ENCODE peak calls at places on chromosome 22, in nine cellular contexts. One of them, this sample, is unnamed.

GRCh38 chr22:39979048-39979447 is 15.7 kb upstream of the FAM83F start:
- DNase-seq in transverse colon: no peak
- DNase-seq in IMR-90: no peak
- DNase-seq in AG10803: no peak
- DNase-seq in PC-9: no peak
- DNase-seq in AG04449: no peak
- DNase-seq in stomach: no peak
- DNase-seq in CD4-positive, alpha-beta memory T cell: no peak
- DNase-seq in ovary: no peak
- DNase-seq in this sample: no peak

GRCh38 chr22:42621505-42622002 is 6.9 kb upstream of the POLDIP3 start:
- DNase-seq in transverse colon: peak; percentile 80
- DNase-seq in IMR-90: peak; percentile 61
- DNase-seq in AG10803: peak; percentile 80
- DNase-seq in PC-9: peak; percentile 70
- DNase-seq in AG04449: no peak
- DNase-seq in stomach: peak; percentile 78
- DNase-seq in CD4-positive, alpha-beta memory T cell: peak; percentile 52
- DNase-seq in ovary: peak; percentile 62
- DNase-seq in this sample: peak; percentile 37

GRCh38 chr22:27801197-27801615 is 350 bp downstream of the MN1 start:
- DNase-seq in transverse colon: peak; percentile 30
- DNase-seq in IMR-90: peak; percentile 41
- DNase-seq in AG10803: no peak
- DNase-seq in PC-9: peak; percentile 29
- DNase-seq in AG04449: no peak
- DNase-seq in stomach: peak; percentile 33
- DNase-seq in CD4-positive, alpha-beta memory T cell: peak; percentile 46
- DNase-seq in ovary: peak; percentile 45
- DNase-seq in this sample: no peak

GRCh38 chr22:17781319-17782031 is 7.2 kb upstream of the BID start:
- DNase-seq in transverse colon: no peak
- DNase-seq in IMR-90: peak; percentile 94
- DNase-seq in AG10803: peak; percentile 82
- DNase-seq in PC-9: peak; percentile 41
- DNase-seq in AG04449: peak; percentile 75
- DNase-seq in stomach: no peak
- DNase-seq in CD4-positive, alpha-beta memory T cell: peak; percentile 36
- DNase-seq in ovary: no peak
- DNase-seq in this sample: peak; percentile 81

GRCh38 chr22:50486561-50487289 is at the start of gene MIOX:
- DNase-seq in transverse colon: no peak
- DNase-seq in IMR-90: no peak
- DNase-seq in AG10803: peak; percentile 13
- DNase-seq in PC-9: no peak
- DNase-seq in AG04449: no peak
- DNase-seq in stomach: no peak
- DNase-seq in CD4-positive, alpha-beta memory T cell: no peak
- DNase-seq in ovary: no peak
- DNase-seq in this sample: no peak

GRCh38 chr22:50027639-50028537 is 15.3 kb upstream of the IL17REL start:
- DNase-seq in transverse colon: peak; percentile 8
- DNase-seq in IMR-90: peak; percentile 13
- DNase-seq in AG10803: no peak
- DNase-seq in PC-9: peak; percentile 86
- DNase-seq in AG04449: no peak
- DNase-seq in stomach: peak; percentile 87
- DNase-seq in CD4-positive, alpha-beta memory T cell: peak; percentile 46
- DNase-seq in ovary: no peak
- DNase-seq in this sample: no peak

GRCh38 chr22:50189849-50190181 is 4.1 kb downstream of the TRABD start:
- DNase-seq in transverse colon: peak; percentile 47
- DNase-seq in IMR-90: no peak
- DNase-seq in AG10803: peak; percentile 19
- DNase-seq in PC-9: no peak
- DNase-seq in AG04449: no peak
- DNase-seq in stomach: no peak
- DNase-seq in CD4-positive, alpha-beta memory T cell: no peak
- DNase-seq in ovary: no peak
- DNase-seq in this sample: no peak

GRCh38 chr22:20422271-20422958 is 15.2 kb downstream of the SCARF2 start:
- DNase-seq in transverse colon: no peak
- DNase-seq in IMR-90: peak; percentile 43
- DNase-seq in AG10803: peak; percentile 97
- DNase-seq in PC-9: no peak
- DNase-seq in AG04449: peak; percentile 38
- DNase-seq in stomach: no peak
- DNase-seq in CD4-positive, alpha-beta memory T cell: no peak
- DNase-seq in ovary: no peak
- DNase-seq in this sample: no peak

DNA sequence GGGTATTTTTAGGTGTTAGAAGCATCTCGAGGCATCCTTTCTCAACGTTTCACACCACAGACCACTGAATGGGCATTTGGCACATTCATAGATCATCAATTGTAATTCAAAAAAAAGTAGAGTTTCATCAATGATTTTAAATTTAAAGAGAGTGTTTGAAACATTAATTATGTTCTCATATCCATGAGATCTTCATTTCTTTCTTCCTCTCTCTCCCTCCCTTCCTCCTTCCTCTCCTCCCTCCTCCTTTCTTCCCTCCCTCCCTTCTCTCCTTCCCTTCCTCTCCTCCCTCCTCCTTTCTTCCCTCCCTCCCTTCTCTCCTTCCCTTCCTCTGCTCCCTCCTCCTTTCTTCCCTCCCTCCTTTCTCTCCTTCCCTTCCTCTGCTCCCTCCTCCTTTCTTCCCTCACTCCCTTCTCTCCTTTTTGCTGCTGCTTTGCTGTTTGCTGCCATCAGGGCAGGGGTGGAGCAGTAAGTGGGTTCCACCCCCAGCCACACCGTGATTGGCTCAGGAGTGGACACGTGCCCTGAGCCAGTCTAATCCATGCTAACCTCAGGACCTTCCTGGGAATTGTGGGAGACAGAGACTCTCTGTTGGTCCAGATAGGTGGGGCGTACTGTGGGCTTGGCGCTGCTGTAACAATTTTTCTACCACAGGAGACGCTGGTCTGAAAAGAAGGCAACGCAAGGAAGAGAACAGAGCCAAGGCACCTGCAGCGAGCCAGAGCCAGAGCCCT is 33.8 kb upstream of the APOBEC3A start:
- DNase-seq in transverse colon: peak; percentile 77
- DNase-seq in IMR-90: peak; percentile 85
- DNase-seq in AG10803: peak; percentile 66
- DNase-seq in PC-9: peak; percentile 83
- DNase-seq in AG04449: peak; percentile 14
- DNase-seq in stomach: peak; percentile 80
- DNase-seq in CD4-positive, alpha-beta memory T cell: no peak
- DNase-seq in ovary: peak; percentile 84
- DNase-seq in this sample: peak; percentile 36
- H3K4me3 ChIP-seq in transverse colon: no peak overlapping the region
- H3K4me3 ChIP-seq in IMR-90: peak overlapping the region; percentile 34
- H3K4me3 ChIP-seq in AG10803: peak overlapping the region; percentile 26
- H3K4me3 ChIP-seq in PC-9: peak overlapping the region; percentile 51
- H3K4me3 ChIP-seq in AG04449: peak overlapping the region; percentile 37
- H3K4me3 ChIP-seq in stomach: peak overlapping the region; percentile 18
- H3K4me3 ChIP-seq in CD4-positive, alpha-beta memory T cell: no peak overlapping the region
- H3K4me3 ChIP-seq in ovary: no peak overlapping the region
- H3K4me3 ChIP-seq in this sample: peak overlapping the region; percentile 15

GRCh38 chr22:29032014-29032475 is 29.6 kb downstream of the C22orf31 start:
- DNase-seq in transverse colon: no peak
- DNase-seq in IMR-90: no peak
- DNase-seq in AG10803: no peak
- DNase-seq in PC-9: no peak
- DNase-seq in AG04449: no peak
- DNase-seq in stomach: no peak
- DNase-seq in CD4-positive, alpha-beta memory T cell: no peak
- DNase-seq in ovary: no peak
- DNase-seq in this sample: no peak

GRCh38 chr22:29030016-29030617 is 31.5 kb downstream of the C22orf31 start:
- DNase-seq in transverse colon: no peak
- DNase-seq in IMR-90: no peak
- DNase-seq in AG10803: peak; percentile 41
- DNase-seq in PC-9: peak; percentile 28
- DNase-seq in AG04449: no peak
- DNase-seq in stomach: peak; percentile 42
- DNase-seq in CD4-positive, alpha-beta memory T cell: no peak
- DNase-seq in ovary: no peak
- DNase-seq in this sample: no peak

GRCh38 chr22:29032584-29032983 is 29.0 kb downstream of the C22orf31 start:
- DNase-seq in transverse colon: no peak
- DNase-seq in IMR-90: peak; percentile 27
- DNase-seq in AG10803: no peak
- DNase-seq in PC-9: peak; percentile 13
- DNase-seq in AG04449: no peak
- DNase-seq in stomach: peak; percentile 34
- DNase-seq in CD4-positive, alpha-beta memory T cell: no peak
- DNase-seq in ovary: no peak
- DNase-seq in this sample: no peak

GRCh38 chr22:29030618-29031235 is 30.9 kb downstream of the C22orf31 start:
- DNase-seq in transverse colon: peak; percentile 84
- DNase-seq in IMR-90: peak; percentile 77
- DNase-seq in AG10803: peak; percentile 59
- DNase-seq in PC-9: peak; percentile 79
- DNase-seq in AG04449: no peak
- DNase-seq in stomach: peak; percentile 93
- DNase-seq in CD4-positive, alpha-beta memory T cell: no peak
- DNase-seq in ovary: peak; percentile 93
- DNase-seq in this sample: peak; percentile 59

GRCh38 chr22:29031236-29031982 is 30.2 kb downstream of the C22orf31 start:
- DNase-seq in transverse colon: peak; percentile 40
- DNase-seq in IMR-90: peak; percentile 98
- DNase-seq in AG10803: peak; percentile 87
- DNase-seq in PC-9: peak; percentile 60
- DNase-seq in AG04449: peak; percentile 79
- DNase-seq in stomach: peak; percentile 44
- DNase-seq in CD4-positive, alpha-beta memory T cell: no peak
- DNase-seq in ovary: peak; percentile 78
- DNase-seq in this sample: peak; percentile 96
- H3K4me3 ChIP-seq in transverse colon: peak overlapping the region; percentile 43
- H3K4me3 ChIP-seq in IMR-90: peak overlapping the region; percentile 10
- H3K4me3 ChIP-seq in AG10803: peak overlapping the region; percentile 44
- H3K4me3 ChIP-seq in PC-9: peak overlapping the region; percentile 74
- H3K4me3 ChIP-seq in AG04449: peak overlapping the region; percentile 48
- H3K4me3 ChIP-seq in stomach: peak overlapping the region; percentile 51
- H3K4me3 ChIP-seq in CD4-positive, alpha-beta memory T cell: no peak overlapping the region
- H3K4me3 ChIP-seq in ovary: peak overlapping the region; percentile 40
- H3K4me3 ChIP-seq in this sample: peak overlapping the region; percentile 54

GRCh38 chr22:29621761-29622526 is 18.5 kb downstream of the NF2 start:
- DNase-seq in transverse colon: no peak
- DNase-seq in IMR-90: peak; percentile 97
- DNase-seq in AG10803: peak; percentile 97
- DNase-seq in PC-9: peak; percentile 46
- DNase-seq in AG04449: peak; percentile 84
- DNase-seq in stomach: no peak
- DNase-seq in CD4-positive, alpha-beta memory T cell: no peak
- DNase-seq in ovary: no peak
- DNase-seq in this sample: peak; percentile 93
- H3K4me3 ChIP-seq in transverse colon: no peak overlapping the region
- H3K4me3 ChIP-seq in IMR-90: peak overlapping the region; percentile 26
- H3K4me3 ChIP-seq in AG10803: peak overlapping the region; percentile 9
- H3K4me3 ChIP-seq in PC-9: no peak overlapping the region
- H3K4me3 ChIP-seq in AG04449: peak overlapping the region; percentile 29
- H3K4me3 ChIP-seq in stomach: no peak overlapping the region
- H3K4me3 ChIP-seq in CD4-positive, alpha-beta memory T cell: no peak overlapping the region
- H3K4me3 ChIP-seq in ovary: no peak overlapping the region
- H3K4me3 ChIP-seq in this sample: peak overlapping the region; percentile 12

DNA sequence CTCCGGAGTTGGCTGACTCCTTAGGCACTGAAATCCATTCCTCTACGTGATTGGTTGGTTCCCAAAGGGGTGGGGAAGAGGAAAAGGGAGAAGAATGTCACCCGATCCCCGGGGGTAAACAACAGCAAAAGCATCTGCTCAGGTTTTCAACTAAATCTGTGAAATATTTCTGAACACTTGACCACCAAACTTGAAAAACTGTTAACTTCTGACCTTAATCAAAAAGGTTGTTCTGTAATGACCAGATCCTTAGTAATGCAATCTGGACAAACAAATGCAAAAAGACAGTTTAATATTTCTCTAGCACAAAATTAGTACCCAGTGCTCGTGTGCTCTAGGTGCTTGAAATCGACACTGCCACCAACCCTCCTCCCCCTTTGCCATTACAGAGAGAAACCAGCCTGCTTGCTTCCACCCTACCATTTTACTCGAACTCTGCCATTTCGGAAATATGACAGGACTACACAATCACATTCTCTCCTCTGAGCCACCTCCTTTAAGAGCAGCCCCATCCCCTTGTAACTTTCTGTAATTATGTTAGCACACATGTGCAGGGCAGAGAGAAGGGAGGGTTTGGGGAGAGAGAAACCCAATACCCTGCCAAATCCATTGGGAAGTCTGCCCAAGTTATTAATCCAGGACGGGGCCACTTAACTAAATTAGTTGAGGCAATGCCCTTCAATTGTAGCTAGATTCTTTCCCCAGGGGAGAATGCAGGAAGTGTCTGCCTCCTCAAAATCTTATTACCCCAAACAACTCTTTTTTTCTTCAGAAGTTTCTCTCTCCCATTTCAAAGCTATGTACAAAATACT is 113.8 kb downstream of the RBFOX2 start:
- DNase-seq in transverse colon: peak; percentile 68
- DNase-seq in IMR-90: peak; percentile 91
- DNase-seq in AG10803: peak; percentile 88
- DNase-seq in PC-9: peak; percentile 67
- DNase-seq in AG04449: no peak
- DNase-seq in stomach: peak; percentile 58
- DNase-seq in CD4-positive, alpha-beta memory T cell: no peak
- DNase-seq in ovary: peak; percentile 41
- DNase-seq in this sample: peak; percentile 82
- H3K4me3 ChIP-seq in transverse colon: peak overlapping the region; percentile 35
- H3K4me3 ChIP-seq in IMR-90: peak overlapping the region; percentile 36
- H3K4me3 ChIP-seq in AG10803: peak overlapping the region; percentile 52
- H3K4me3 ChIP-seq in PC-9: peak overlapping the region; percentile 46
- H3K4me3 ChIP-seq in AG04449: peak overlapping the region; percentile 58
- H3K4me3 ChIP-seq in stomach: peak overlapping the region; percentile 51
- H3K4me3 ChIP-seq in CD4-positive, alpha-beta memory T cell: no peak overlapping the region
- H3K4me3 ChIP-seq in ovary: peak overlapping the region; percentile 44
- H3K4me3 ChIP-seq in this sample: peak overlapping the region; percentile 57

DNA sequence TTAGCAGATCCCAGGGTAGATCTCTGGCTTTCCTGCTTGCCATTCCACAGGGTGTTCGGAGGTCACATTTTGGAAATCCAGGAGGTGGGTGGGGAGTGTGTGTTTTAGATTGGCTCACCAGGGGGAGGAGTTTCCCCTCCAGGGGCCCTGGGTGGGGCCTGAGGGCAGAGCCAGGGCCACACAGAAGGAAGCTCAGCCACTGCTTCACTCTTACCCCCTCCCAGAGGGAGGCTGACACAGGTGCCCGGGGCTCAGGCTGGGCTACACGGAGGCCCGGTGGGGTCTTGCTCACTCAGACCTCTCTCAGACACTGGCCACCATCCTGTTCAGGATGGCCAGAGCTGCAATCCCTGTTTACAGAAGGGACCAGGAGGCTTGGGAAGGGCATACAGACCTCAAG is 2.5 kb downstream of the WNT7B start:
- DNase-seq in transverse colon: no peak
- DNase-seq in IMR-90: no peak
- DNase-seq in AG10803: no peak
- DNase-seq in PC-9: peak; percentile 75
- DNase-seq in AG04449: no peak
- DNase-seq in stomach: no peak
- DNase-seq in CD4-positive, alpha-beta memory T cell: no peak
- DNase-seq in ovary: no peak
- DNase-seq in this sample: no peak
- H3K4me3 ChIP-seq in transverse colon: no peak overlapping the region
- H3K4me3 ChIP-seq in IMR-90: no peak overlapping the region
- H3K4me3 ChIP-seq in AG10803: no peak overlapping the region
- H3K4me3 ChIP-seq in PC-9: peak overlapping the region; percentile 99
- H3K4me3 ChIP-seq in AG04449: no peak overlapping the region
- H3K4me3 ChIP-seq in stomach: no peak overlapping the region
- H3K4me3 ChIP-seq in CD4-positive, alpha-beta memory T cell: no peak overlapping the region
- H3K4me3 ChIP-seq in ovary: no peak overlapping the region
- H3K4me3 ChIP-seq in this sample: no peak overlapping the region